ENCODE peak calls at places on chromosomes 1 and 21, in six cellular contexts. Z is tibial nerve, U is heart left ventricle, I is breast epithelium, K is body of pancreas, X is uterus. C is an unnamed sample.

GRCh38 chr1:205121660-205122488 is at the start of gene RBBP5:
- DNase-seq in Z (peak; percentile 91), U (peak; percentile 97), I (peak; percentile 94), K (peak; percentile 97), X (peak; percentile 94), C (peak; percentile 98)

GRCh38 chr1:11719313-11720032 is 16.5 kb upstream of the AGTRAP start:
- DNase-seq in Z (peak; percentile 95), U (peak; percentile 82), I (peak; percentile 70), K (peak; percentile 82), X (peak; percentile 82), C (peak; percentile 96)

GRCh38 chr21:44637018-44637850 is at the start of gene KRTAP10-10:
- DNase-seq in Z (no peak), U (no peak), I (no peak), K (no peak), X (no peak), C (peak; percentile 2)

GRCh38 chr1:49864597-49864996 is 159.2 kb downstream of the AGBL4 start:
- DNase-seq in Z (no peak), U (no peak), I (no peak), K (no peak), X (no peak), C (no peak)

GRCh38 chr1:39927538-39927937 is 25.8 kb upstream of the MYCL start:
- DNase-seq in Z (no peak), U (no peak), I (peak; percentile 94), K (no peak), X (no peak), C (peak; percentile 79)

GRCh38 chr1:7375781-7376660 is 395.1 kb upstream of the VAMP3 start:
- DNase-seq in Z (no peak), U (peak; percentile 7), I (peak; percentile 13), K (no peak), X (no peak), C (no peak)

GRCh38 chr1:23403355-23403734 is 21.2 kb downstream of the TCEA3 start:
- DNase-seq in Z (no peak), U (no peak), I (no peak), K (no peak), X (no peak), C (no peak)

GRCh38 chr1:45230537-45230936 is 24.1 kb upstream of the ZSWIM5 start:
- DNase-seq in Z (no peak), U (no peak), I (no peak), K (peak; percentile 27), X (no peak), C (no peak)

GRCh38 chr21:44972301-44972814 is 32.5 kb downstream of the SLX9 start:
- DNase-seq in Z (no peak), U (no peak), I (no peak), K (no peak), X (no peak), C (no peak)

GRCh38 chr1:20589331-20590312 is 725 bp downstream of the CDA start:
- DNase-seq in Z (no peak), U (peak; percentile 70), I (no peak), K (peak; percentile 19), X (peak; percentile 82), C (peak; percentile 50)

GRCh38 chr1:202578565-202578964 is 131.7 kb downstream of the SYT2 start:
- DNase-seq in Z (no peak), U (no peak), I (no peak), K (no peak), X (no peak), C (no peak)

GRCh38 chr1:23868848-23869450 is 859 bp upstream of the FUCA1 start:
- DNase-seq in Z (no peak), U (no peak), I (no peak), K (no peak), X (no peak), C (no peak)

GRCh38 chr1:29673669-29674624 is 437.6 kb downstream of the PTPRU start:
- DNase-seq in Z (no peak), U (no peak), I (no peak), K (no peak), X (no peak), C (peak; percentile 18)

GRCh38 chr21:42845296-42845965 is 33.9 kb downstream of the WDR4 start:
- DNase-seq in Z (no peak), U (no peak), I (no peak), K (peak; percentile 69), X (no peak), C (peak; percentile 27)

GRCh38 chr1:171644805-171645483 is 7.5 kb downstream of the MYOC start:
- DNase-seq in Z (peak; percentile 90), U (peak; percentile 81), I (peak; percentile 70), K (peak; percentile 78), X (peak; percentile 83), C (peak; percentile 63)

GRCh38 chr1:30855686-30856259 is 52.8 kb downstream of the SDC3 start:
- DNase-seq in Z (no peak), U (no peak), I (no peak), K (no peak), X (no peak), C (no peak)

GRCh38 chr1:182889997-182890396 is 50.9 kb downstream of the DHX9 start:
- DNase-seq in Z (no peak), U (no peak), I (no peak), K (no peak), X (no peak), C (no peak)
- TF ChIP-seq POLR2A in Z (no peak), U (no peak), I (no peak), K (no peak), X (no peak), C (no peak)

GRCh38 chr1:230801441-230801840 is 54.3 kb downstream of the CAPN9 start:
- DNase-seq in Z (no peak), U (no peak), I (no peak), K (no peak), X (no peak), C (no peak)
- H3K4me1 ChIP-seq in Z (peaks cover 9% of the 10 kb centered on the region), U (no peaks in the 10 kb centered on the region), I (no peaks in the 10 kb centered on the region), K (no peaks in the 10 kb centered on the region), X (no peaks in the 10 kb centered on the region), C (no peaks in the 10 kb centered on the region)

DNA sequence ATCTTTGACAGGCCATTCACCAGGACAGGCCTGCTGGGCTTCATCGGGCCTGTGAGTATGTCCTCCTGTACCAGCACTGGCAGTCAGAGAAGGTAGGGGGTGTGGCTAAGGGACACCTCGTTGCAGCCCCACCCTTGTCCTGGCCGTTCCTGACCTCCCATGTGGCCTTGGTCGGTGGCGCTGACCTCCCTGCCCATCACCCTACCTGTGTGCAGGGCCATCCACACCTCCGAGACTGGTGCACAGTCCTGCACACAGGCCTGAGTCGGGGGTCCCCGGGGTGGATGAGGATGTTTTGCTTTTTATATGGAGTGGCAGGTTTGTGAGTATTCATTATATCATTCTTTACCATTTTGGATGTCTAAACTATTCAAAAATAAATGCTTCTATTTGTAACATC is 59.0 kb downstream of the S100B start:
- DNase-seq in Z (no peak), U (no peak), I (peak; percentile 15), K (no peak), X (no peak), C (no peak)
- H3K27ac ChIP-seq in Z (no peak overlapping the region), U (no peak overlapping the region), I (no peak overlapping the region), K (no peak overlapping the region), X (no peak overlapping the region), C (no peak overlapping the region)

DNA sequence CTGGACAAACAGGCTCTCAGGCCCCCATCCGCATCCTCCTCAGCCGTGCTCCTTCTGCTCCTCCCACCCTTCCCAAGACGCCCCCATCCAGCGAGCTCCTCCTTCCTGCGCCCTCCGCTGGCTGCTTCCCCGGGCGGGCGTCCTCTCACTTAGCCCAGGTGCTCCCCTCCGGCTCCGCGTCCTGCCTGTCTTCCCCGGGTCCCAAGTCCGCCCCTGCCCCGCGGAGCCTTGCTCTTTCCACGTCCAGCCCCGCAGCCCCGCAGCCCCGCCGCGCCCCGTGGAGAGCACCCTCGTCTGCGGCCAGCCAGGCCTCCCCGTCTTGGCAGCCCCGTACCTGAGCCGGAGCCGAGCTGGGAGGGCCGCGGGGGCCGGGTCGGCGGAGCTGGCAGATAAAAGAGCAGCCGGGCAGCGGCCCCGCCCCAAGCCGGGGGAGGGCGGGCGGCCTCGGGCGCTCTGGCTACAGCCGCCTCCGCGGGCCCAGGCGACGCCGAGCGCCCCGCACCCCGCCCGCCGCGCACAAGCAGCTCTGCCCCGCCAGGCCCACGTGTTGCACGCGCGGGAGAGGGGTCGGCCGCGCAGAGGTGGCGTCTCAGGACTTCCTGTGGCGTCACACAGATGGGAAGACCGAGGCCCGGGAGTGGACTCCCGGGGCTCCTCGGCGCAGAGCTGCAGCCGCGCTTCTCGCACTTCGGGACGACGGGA is at the start of gene PAQR7:
- DNase-seq in Z (peak; percentile 44), U (peak; percentile 82), I (peak; percentile 70), K (peak; percentile 87), X (peak; percentile 79), C (peak; percentile 88)
- TF ChIP-seq POLR2A in Z (peak; percentile 69), U (peak; percentile 42), I (no peak), K (peak; percentile 35), X (peak; percentile 54), C (peak; percentile 29)

GRCh38 chr1:116918714-116919357 is 9.1 kb downstream of the PTGFRN start:
- DNase-seq in Z (no peak), U (no peak), I (no peak), K (no peak), X (no peak), C (no peak)

GRCh38 chr1:116914667-116915066 is 5.0 kb downstream of the PTGFRN start:
- DNase-seq in Z (no peak), U (no peak), I (no peak), K (no peak), X (no peak), C (no peak)

GRCh38 chr1:116915182-116915611 is 5.5 kb downstream of the PTGFRN start:
- DNase-seq in Z (no peak), U (no peak), I (no peak), K (peak; percentile 62), X (peak; percentile 38), C (peak; percentile 77)

GRCh38 chr1:116916002-116916401 is 6.3 kb downstream of the PTGFRN start:
- DNase-seq in Z (no peak), U (no peak), I (no peak), K (no peak), X (no peak), C (no peak)

GRCh38 chr1:116916533-116917460 is 7.1 kb downstream of the PTGFRN start:
- DNase-seq in Z (no peak), U (no peak), I (no peak), K (no peak), X (no peak), C (no peak)
- H3K4me1 ChIP-seq in Z (peaks cover 2% of the 10 kb centered on the region), U (peaks cover 7% of the 10 kb centered on the region), I (peaks cover 9% of the 10 kb centered on the region), K (peaks cover 83% of the 10 kb centered on the region), X (no peaks in the 10 kb centered on the region), C (no peaks in the 10 kb centered on the region)